ENCODE peak calls at places on chromosomes 6 and 20, in four cellular contexts. One of them, this sample, is unnamed.

GRCh38 chr20:35077872-35078271 is 14.7 kb downstream of the TRPC4AP start:
- DNase-seq in spleen: no peak
- DNase-seq in stimulated activated naive B cell treated with anti-CD40 and anti-IgM and Interleukin-4, amounts not matched to agents 10 μg/mL and 1 μg/mL and 100 μg/mL, for 72 hours: no peak
- DNase-seq in HS-5: no peak
- DNase-seq in this sample: no peak

GRCh38 chr6:7451321-7451720 is 61.7 kb downstream of the RIOK1 start:
- DNase-seq in spleen: no peak
- DNase-seq in stimulated activated naive B cell treated with anti-CD40 and anti-IgM and Interleukin-4, amounts not matched to agents 10 μg/mL and 1 μg/mL and 100 μg/mL, for 72 hours: no peak
- DNase-seq in HS-5: no peak
- DNase-seq in this sample: no peak

GRCh38 chr6:44062771-44063560 is 64.3 kb downstream of the MRPL14 start:
- DNase-seq in spleen: peak; percentile 86
- DNase-seq in stimulated activated naive B cell treated with anti-CD40 and anti-IgM and Interleukin-4, amounts not matched to agents 10 μg/mL and 1 μg/mL and 100 μg/mL, for 72 hours: no peak
- DNase-seq in HS-5: no peak
- DNase-seq in this sample: no peak

GRCh38 chr6:25717856-25718740 is 36.4 kb upstream of the SLC17A4 start:
- DNase-seq in spleen: no peak
- DNase-seq in stimulated activated naive B cell treated with anti-CD40 and anti-IgM and Interleukin-4, amounts not matched to agents 10 μg/mL and 1 μg/mL and 100 μg/mL, for 72 hours: no peak
- DNase-seq in HS-5: no peak
- DNase-seq in this sample: no peak

GRCh38 chr6:22147983-22148797 is 148.6 kb downstream of the PRL start:
- DNase-seq in spleen: no peak
- DNase-seq in stimulated activated naive B cell treated with anti-CD40 and anti-IgM and Interleukin-4, amounts not matched to agents 10 μg/mL and 1 μg/mL and 100 μg/mL, for 72 hours: no peak
- DNase-seq in HS-5: no peak
- DNase-seq in this sample: no peak

GRCh38 chr20:8094415-8094818 is 37.6 kb upstream of the PLCB1 start:
- DNase-seq in spleen: no peak
- DNase-seq in stimulated activated naive B cell treated with anti-CD40 and anti-IgM and Interleukin-4, amounts not matched to agents 10 μg/mL and 1 μg/mL and 100 μg/mL, for 72 hours: no peak
- DNase-seq in HS-5: no peak
- DNase-seq in this sample: no peak

GRCh38 chr6:139533573-139534471 is 159.4 kb upstream of the CITED2 start:
- DNase-seq in spleen: no peak
- DNase-seq in stimulated activated naive B cell treated with anti-CD40 and anti-IgM and Interleukin-4, amounts not matched to agents 10 μg/mL and 1 μg/mL and 100 μg/mL, for 72 hours: no peak
- DNase-seq in HS-5: peak; percentile 56
- DNase-seq in this sample: no peak

GRCh38 chr6:31752739-31753319 is 9.6 kb upstream of the SAPCD1 start:
- DNase-seq in spleen: no peak
- DNase-seq in stimulated activated naive B cell treated with anti-CD40 and anti-IgM and Interleukin-4, amounts not matched to agents 10 μg/mL and 1 μg/mL and 100 μg/mL, for 72 hours: no peak
- DNase-seq in HS-5: no peak
- DNase-seq in this sample: no peak

GRCh38 chr6:3227363-3228045 is at the start of gene TUBB2B:
- DNase-seq in spleen: no peak
- DNase-seq in stimulated activated naive B cell treated with anti-CD40 and anti-IgM and Interleukin-4, amounts not matched to agents 10 μg/mL and 1 μg/mL and 100 μg/mL, for 72 hours: no peak
- DNase-seq in HS-5: no peak
- DNase-seq in this sample: no peak

GRCh38 chr6:79467716-79468115 is 69.5 kb downstream of the LCA5 start:
- DNase-seq in spleen: no peak
- DNase-seq in stimulated activated naive B cell treated with anti-CD40 and anti-IgM and Interleukin-4, amounts not matched to agents 10 μg/mL and 1 μg/mL and 100 μg/mL, for 72 hours: no peak
- DNase-seq in HS-5: peak; percentile 28
- DNase-seq in this sample: no peak

GRCh38 chr6:106705156-106705555 is 75.8 kb downstream of the QRSL1 start:
- DNase-seq in spleen: no peak
- DNase-seq in stimulated activated naive B cell treated with anti-CD40 and anti-IgM and Interleukin-4, amounts not matched to agents 10 μg/mL and 1 μg/mL and 100 μg/mL, for 72 hours: no peak
- DNase-seq in HS-5: no peak
- DNase-seq in this sample: no peak

GRCh38 chr6:84284428-84285033 is 57.1 kb upstream of the CEP162 start:
- DNase-seq in spleen: no peak
- DNase-seq in stimulated activated naive B cell treated with anti-CD40 and anti-IgM and Interleukin-4, amounts not matched to agents 10 μg/mL and 1 μg/mL and 100 μg/mL, for 72 hours: no peak
- DNase-seq in HS-5: no peak
- DNase-seq in this sample: no peak

GRCh38 chr20:991850-992249 is 10.3 kb downstream of the RSPO4 start:
- DNase-seq in spleen: peak; percentile 39
- DNase-seq in stimulated activated naive B cell treated with anti-CD40 and anti-IgM and Interleukin-4, amounts not matched to agents 10 μg/mL and 1 μg/mL and 100 μg/mL, for 72 hours: no peak
- DNase-seq in HS-5: no peak
- DNase-seq in this sample: no peak

This sample was measured in cortex of kidney.